ENCODE peak calls at places on chromosome 13, in five cellular contexts. Q, T, R, U and Z are unnamed samples.

GRCh38 chr13:98158172-98158907 is 15.4 kb downstream of the FARP1 start:
- DNase-seq in Q (no peak), T (no peak), R (no peak), U (no peak), Z (no peak)

GRCh38 chr13:98944336-98944735 is 33.5 kb downstream of the DOCK9 start:
- DNase-seq in Q (no peak), T (peak), R (no peak), U (no peak), Z (no peak)

GRCh38 chr13:67351915-67352314 is 121.8 kb upstream of the PCDH9 start:
- DNase-seq in Q (no peak), T (no peak), R (no peak), U (peak), Z (no peak)

GRCh38 chr13:105969761-105970160 is 565.7 kb downstream of the EFNB2 start:
- DNase-seq in Q (no peak), T (peak), R (peak), U (peak), Z (no peak)

GRCh38 chr13:114078501-114079451 is 53.6 kb downstream of the RASA3 start:
- DNase-seq in Q (no peak), T (peak), R (peak), U (peak), Z (no peak)

GRCh38 chr13:106373989-106374572 is 161.4 kb downstream of the EFNB2 start:
- DNase-seq in Q (no peak), T (peak), R (no peak), U (peak), Z (no peak)

GRCh38 chr13:23450340-23451046 is 17.0 kb upstream of the SACS start:
- DNase-seq in Q (no peak), T (no peak), R (no peak), U (no peak), Z (no peak)

GRCh38 chr13:76009491-76009890 is 373.4 kb downstream of the LMO7 start:
- DNase-seq in Q (no peak), T (peak), R (peak), U (peak), Z (no peak)

GRCh38 chr13:83691966-83692365 is 190.3 kb downstream of the SLITRK1 start:
- DNase-seq in Q (no peak), T (no peak), R (no peak), U (peak), Z (no peak)

GRCh38 chr13:32147976-32148375 is 116.4 kb downstream of the FRY start:
- DNase-seq in Q (no peak), T (no peak), R (no peak), U (peak), Z (no peak)

GRCh38 chr13:48493076-48493765 is 39.7 kb downstream of the RCBTB2 start:
- DNase-seq in Q (no peak), T (peak), R (no peak), U (no peak), Z (no peak)

GRCh38 chr13:49760555-49760954 is 31.9 kb downstream of the KPNA3 start:
- DNase-seq in Q (no peak), T (no peak), R (no peak), U (no peak), Z (no peak)

GRCh38 chr13:88068316-88068715 is 397.1 kb downstream of the SLITRK5 start:
- DNase-seq in Q (no peak), T (no peak), R (no peak), U (peak), Z (no peak)

GRCh38 chr13:109345433-109345941 is 440.9 kb downstream of the IRS2 start:
- DNase-seq in Q (no peak), T (peak), R (peak), U (peak), Z (peak)

GRCh38 chr13:102212729-102213128 is 189.1 kb downstream of the FGF14 start:
- DNase-seq in Q (peak), T (no peak), R (no peak), U (no peak), Z (peak)

GRCh38 chr13:40982772-40983171 is 36.3 kb downstream of the ELF1 start:
- DNase-seq in Q (no peak), T (peak), R (no peak), U (peak), Z (peak)

GRCh38 chr13:98307744-98308524 is 130.9 kb upstream of the RNF113B start:
- DNase-seq in Q (no peak), T (no peak), R (no peak), U (peak), Z (no peak)

GRCh38 chr13:51584731-51585191 is 499 bp downstream of the WDFY2 start:
- DNase-seq in Q (peak), T (peak), R (peak), U (peak), Z (peak)

GRCh38 chr13:43528992-43529391 is 257.8 kb downstream of the ENOX1 start:
- DNase-seq in Q (no peak), T (no peak), R (no peak), U (no peak), Z (peak)
- TF ChIP-seq EZH2 in Q (no peak), T (no peak), R (no peak), U (no peak), Z (no peak)

GRCh38 chr13:111467111-111467890 is 146.9 kb downstream of the TEX29 start:
- DNase-seq in Q (no peak), T (no peak), R (no peak), U (no peak), Z (no peak)
- TF ChIP-seq EZH2 in Q (no peak), T (no peak), R (no peak), U (no peak), Z (no peak)

GRCh38 chr13:68380041-68380973 is 1150.2 kb upstream of the PCDH9 start:
- DNase-seq in Q (no peak), T (no peak), R (no peak), U (no peak), Z (no peak)

GRCh38 chr13:68375004-68375403 is 1144.9 kb upstream of the PCDH9 start:
- DNase-seq in Q (no peak), T (no peak), R (no peak), U (no peak), Z (no peak)

DNA sequence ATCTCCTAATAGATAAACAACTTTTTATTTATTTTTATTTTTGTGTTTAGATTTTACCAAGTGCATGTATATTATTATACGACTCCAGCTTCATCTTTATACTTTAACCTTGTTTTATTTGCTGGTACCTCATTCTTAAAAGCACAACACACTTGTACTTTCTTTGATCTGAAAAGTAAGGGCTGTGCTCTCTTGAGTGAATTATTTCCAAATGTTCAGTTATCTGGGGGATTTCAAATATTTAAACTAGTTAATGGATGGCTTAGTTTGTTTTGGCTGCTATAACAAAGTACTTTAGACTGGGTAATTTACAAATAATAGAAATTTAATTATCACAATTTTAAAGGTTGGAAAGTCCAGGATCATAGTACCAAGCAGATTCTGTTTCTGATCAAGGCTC is 1148.2 kb upstream of the PCDH9 start:
- DNase-seq in Q (no peak), T (no peak), R (no peak), U (no peak), Z (no peak)
- TF ChIP-seq EZH2 in Q (no peak), T (no peak), R (no peak), U (no peak), Z (no peak)

DNA sequence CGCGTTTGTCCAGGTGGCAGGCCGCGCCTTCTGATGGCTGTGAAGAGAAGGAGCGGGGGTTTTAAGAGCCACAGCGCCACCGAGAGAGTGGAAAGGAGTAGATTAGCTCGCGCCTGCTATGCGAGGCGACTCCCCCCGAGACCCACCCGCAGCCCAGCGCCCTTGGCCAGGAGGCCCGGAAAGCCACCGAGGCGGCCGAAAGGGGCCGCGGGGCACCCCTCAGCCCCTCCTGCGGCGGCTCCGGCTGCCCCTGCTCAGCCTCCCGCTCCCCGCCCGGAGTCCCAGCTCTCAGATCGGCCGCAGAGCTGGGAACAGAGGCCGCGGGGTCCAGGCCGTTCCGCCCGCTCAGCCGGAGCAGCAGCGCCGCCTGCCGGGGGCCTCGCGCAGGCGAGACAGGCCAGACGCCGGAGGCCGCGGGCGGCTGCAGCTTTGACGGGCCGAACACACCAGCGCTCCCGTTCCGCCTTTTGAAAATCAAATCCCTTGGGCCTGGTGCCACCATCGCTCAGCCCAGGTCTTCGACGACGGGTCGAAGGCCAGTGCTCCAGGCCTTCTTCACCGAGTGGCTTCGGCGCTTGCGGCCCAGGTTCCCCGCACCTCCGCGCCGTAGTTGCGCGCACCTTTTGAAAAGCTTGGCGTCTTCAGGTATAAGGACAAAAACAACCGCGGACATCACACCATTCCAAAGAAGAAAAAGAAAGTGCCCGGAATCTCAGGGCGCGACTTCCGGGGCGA is 15.3 kb downstream of the CDX2 start:
- DNase-seq in Q (peak), T (peak), R (peak), U (peak), Z (peak)
- TF ChIP-seq EZH2 in Q (peak), T (peak), R (no peak), U (no peak), Z (peak)

DNA sequence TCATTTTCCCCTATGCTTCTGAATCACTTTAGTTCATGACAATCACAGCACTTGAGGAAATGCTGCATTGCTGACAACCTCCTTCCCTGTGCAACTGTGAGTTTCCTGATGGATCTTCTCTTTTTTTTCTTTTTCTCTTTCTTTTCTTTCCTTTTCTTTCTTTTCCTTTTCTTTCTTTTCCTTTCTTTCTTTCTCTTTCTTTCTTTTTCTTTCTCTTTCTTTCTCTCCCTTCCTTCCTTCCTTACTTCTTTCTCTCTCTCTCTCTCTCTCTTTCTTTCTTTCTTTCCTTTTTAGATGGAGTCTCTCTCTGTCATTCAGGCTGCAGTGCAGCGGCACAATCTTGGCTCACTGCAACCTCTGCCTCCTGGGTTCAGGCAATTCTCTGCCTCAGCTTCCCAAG is 247.9 kb upstream of the HTR2A start:
- DNase-seq in Q (no peak), T (no peak), R (no peak), U (no peak), Z (no peak)
- TF ChIP-seq EZH2 in Q (no peak), T (no peak), R (no peak), U (no peak), Z (no peak)

GRCh38 chr13:113024466-113024865 is 55.5 kb downstream of the MCF2L start:
- DNase-seq in Q (no peak), T (no peak), R (no peak), U (no peak), Z (no peak)
- TF ChIP-seq EZH2 in Q (no peak), T (no peak), R (no peak), U (no peak), Z (no peak)

GRCh38 chr13:95641291-95641811 is 3.2 kb downstream of the DZIP1 start:
- DNase-seq in Q (peak), T (no peak), R (no peak), U (peak), Z (no peak)
- TF ChIP-seq EZH2 in Q (no peak), T (no peak), R (no peak), U (no peak), Z (peak)

GRCh38 chr13:94710881-94711560 is 1.3 kb downstream of the SOX21 start:
- DNase-seq in Q (peak), T (no peak), R (peak), U (no peak), Z (peak)
- TF ChIP-seq EZH2 in Q (peak), T (no peak), R (no peak), U (peak), Z (no peak)

GRCh38 chr13:65310663-65311328 is 1919.3 kb downstream of the PCDH9 start:
- DNase-seq in Q (no peak), T (no peak), R (no peak), U (no peak), Z (no peak)

GRCh38 chr13:65309906-65310305 is 1920.2 kb downstream of the PCDH9 start:
- DNase-seq in Q (no peak), T (no peak), R (no peak), U (no peak), Z (no peak)

GRCh38 chr13:65314008-65314407 is 1916.1 kb downstream of the PCDH9 start:
- DNase-seq in Q (no peak), T (no peak), R (no peak), U (no peak), Z (no peak)
- TF ChIP-seq EZH2 in Q (no peak), T (no peak), R (no peak), U (no peak), Z (no peak)

GRCh38 chr13:27918918-27919255 is 913 bp upstream of the PDX1 start:
- DNase-seq in Q (no peak), T (no peak), R (no peak), U (no peak), Z (no peak)

GRCh38 chr13:27918041-27918917 is 1.5 kb upstream of the PDX1 start:
- DNase-seq in Q (peak), T (no peak), R (no peak), U (no peak), Z (no peak)

GRCh38 chr13:27915301-27916207 is 4.2 kb upstream of the PDX1 start:
- DNase-seq in Q (no peak), T (peak), R (peak), U (no peak), Z (no peak)

GRCh38 chr13:27919299-27919933 is 384 bp upstream of the PDX1 start:
- DNase-seq in Q (no peak), T (no peak), R (no peak), U (no peak), Z (no peak)

GRCh38 chr13:27917121-27917947 is 2.5 kb upstream of the PDX1 start:
- DNase-seq in Q (peak), T (no peak), R (no peak), U (no peak), Z (no peak)
- TF ChIP-seq EZH2 in Q (peak), T (no peak), R (no peak), U (peak), Z (peak)